ENCODE peak calls at places on chromosomes 5 and 9, in nine cellular contexts. U is H9; Q is stimulated activated CD4-positive, alpha-beta T cell treated with anti-CD3 and anti-CD28 coated beads, Interleukin-15, amount 100 ng/mL, for 1 hour; M is stomach; T is activated CD4-positive, alpha-beta T cell treated with anti-CD3 and anti-CD28 coated beads for 24 hours; B is NCI-H82; W is cardiac fibroblast; V is NCI-H1092; G is A549. C is an unnamed sample.

GRCh38 chr5:9686211-9686610 is 56.1 kb upstream of the TAS2R1 start:
- DNase-seq in U (no peak), Q (no peak), M (no peak), T (no peak), B (no peak), W (peak), V (no peak), G (no peak), C (no peak)

GRCh38 chr5:156815988-156816599 is 34.0 kb upstream of the PPP1R2B start:
- DNase-seq in U (peak), Q (no peak), M (no peak), T (peak), B (peak), W (peak), V (no peak), G (peak), C (peak)

GRCh38 chr5:115262405-115263247 is at the start of gene PGGT1B:
- DNase-seq in U (peak), Q (peak), M (peak), T (peak), B (peak), W (peak), V (peak), G (peak), C (peak)

GRCh38 chr9:105073147-105073546 is 145.2 kb upstream of the ABCA1 start:
- DNase-seq in U (no peak), Q (no peak), M (no peak), T (no peak), B (no peak), W (no peak), V (no peak), G (no peak), C (no peak)

GRCh38 chr5:173660481-173661280 is 44.2 kb upstream of the BOD1 start:
- DNase-seq in U (no peak), Q (no peak), M (peak), T (no peak), B (no peak), W (no peak), V (no peak), G (no peak), C (no peak)

GRCh38 chr9:304519-305185 is 90.0 kb downstream of the DOCK8 start:
- DNase-seq in U (peak), Q (no peak), M (no peak), T (no peak), B (no peak), W (no peak), V (no peak), G (no peak), C (no peak)

GRCh38 chr9:93680445-93681315 is 104.3 kb downstream of the PHF2 start:
- DNase-seq in U (peak), Q (no peak), M (peak), T (no peak), B (no peak), W (no peak), V (no peak), G (no peak), C (peak)

GRCh38 chr5:155726267-155726666 is 600.7 kb upstream of the SGCD start:
- DNase-seq in U (peak), Q (no peak), M (no peak), T (no peak), B (peak), W (no peak), V (no peak), G (no peak), C (no peak)